ENCODE peak calls at places on chromosomes 2 and 18, in nine cellular contexts. D, W, J, B, M, U, A, X and Y are unnamed samples. For H3K4me1, the result is how much of the 10 kb centered on the place peaks cover.

GRCh38 chr2:139825726-139826125 is 1045.5 kb upstream of the NXPH2 start:
- DNase-seq in W (no peak), B (no peak), D (no peak), X (no peak), A (no peak), M (peak), J (no peak), U (no peak), Y (no peak)

GRCh38 chr2:215447673-215448081 is 11.8 kb upstream of the FN1 start:
- DNase-seq in D (no peak), W (no peak), U (no peak), X (no peak), M (peak), A (no peak), J (no peak), B (no peak), Y (no peak)

GRCh38 chr18:69736731-69737130 is 210.9 kb downstream of the CD226 start:
- DNase-seq in D (no peak), B (no peak), W (no peak), U (no peak), M (no peak), J (no peak), X (no peak), A (no peak), Y (no peak)

GRCh38 chr2:46381263-46381849 is 84.1 kb downstream of the EPAS1 start:
- DNase-seq in X (no peak), J (no peak), A (peak), W (no peak), M (no peak), B (no peak), D (no peak), U (no peak), Y (no peak)

GRCh38 chr2:119641562-119642258 is 37.3 kb upstream of the TMEM177 start:
- DNase-seq in W (peak), M (peak), J (peak), D (peak), B (peak), X (peak), U (peak), A (peak), Y (peak)

GRCh38 chr2:105294844-105295481 is 34.6 kb downstream of the TGFBRAP1 start:
- DNase-seq in M (peak), X (peak), J (no peak), U (peak), D (peak), B (no peak), W (peak), A (no peak), Y (no peak)

GRCh38 chr2:63500398-63500797 is 87.9 kb downstream of the WDPCP start:
- DNase-seq in M (peak), W (no peak), J (no peak), A (no peak), B (no peak), U (no peak), D (no peak), X (no peak), Y (no peak)

GRCh38 chr18:49974079-49974478 is 160.7 kb upstream of the ACAA2 start:
- DNase-seq in J (no peak), W (no peak), X (no peak), U (no peak), B (no peak), M (no peak), A (no peak), D (no peak), Y (no peak)

GRCh38 chr2:182248362-182248761 is 178.5 kb downstream of the PDE1A start:
- DNase-seq in J (no peak), W (no peak), D (no peak), M (no peak), A (no peak), X (no peak), B (no peak), U (no peak), Y (no peak)

GRCh38 chr2:233847248-233847898 is 7.0 kb downstream of the HJURP start:
- DNase-seq in A (no peak), J (peak), W (no peak), M (no peak), D (peak), X (no peak), U (no peak), B (no peak), Y (peak)

GRCh38 chr2:226179010-226179409 is 620.6 kb downstream of the IRS1 start:
- DNase-seq in U (no peak), M (peak), W (no peak), B (no peak), A (no peak), X (no peak), J (no peak), D (no peak), Y (no peak)

GRCh38 chr2:112483047-112483473 is 1.1 kb downstream of the TTL start:
- DNase-seq in U (no peak), X (no peak), W (no peak), M (peak), B (no peak), D (peak), A (peak), J (no peak), Y (no peak)

GRCh38 chr18:9242987-9243386 is 91.6 kb upstream of the TWSG1 start:
- DNase-seq in X (no peak), M (no peak), D (no peak), W (no peak), J (no peak), A (no peak), U (no peak), B (no peak), Y (no peak)

GRCh38 chr2:3729786-3730185 is 26.4 kb downstream of the DCDC2C start:
- DNase-seq in D (no peak), J (no peak), U (no peak), W (no peak), A (no peak), B (no peak), M (no peak), X (no peak), Y (no peak)

GRCh38 chr18:38545071-38545470 is 979.5 kb upstream of the CELF4 start:
- DNase-seq in B (no peak), A (no peak), D (peak), U (no peak), W (peak), J (no peak), X (no peak), M (peak), Y (no peak)

GRCh38 chr2:149743842-149744468 is 156.4 kb upstream of the MMADHC start:
- DNase-seq in X (no peak), W (no peak), D (peak), M (peak), B (no peak), A (no peak), U (no peak), J (no peak), Y (no peak)

GRCh38 chr2:33372940-33373553 is 103.4 kb upstream of the RASGRP3 start:
- DNase-seq in W (peak), M (no peak), J (no peak), D (peak), U (peak), A (peak), B (no peak), X (no peak), Y (no peak)

GRCh38 chr2:112262876-112263275 is 8.0 kb upstream of the ZC3H8 start:
- DNase-seq in D (no peak), X (no peak), B (no peak), A (no peak), W (no peak), U (no peak), J (no peak), M (no peak), Y (no peak)

GRCh38 chr2:56749152-56749752 is 565.5 kb downstream of the CCDC85A start:
- DNase-seq in W (no peak), M (peak), D (peak), U (no peak), J (no peak), X (no peak), A (no peak), B (no peak), Y (no peak)

GRCh38 chr2:114089636-114090325 is 199.9 kb downstream of the ACTR3 start:
- DNase-seq in U (no peak), M (no peak), B (no peak), J (no peak), W (no peak), X (no peak), A (no peak), D (no peak), Y (no peak)

GRCh38 chr2:25232248-25232825 is 64.0 kb upstream of the POMC start:
- DNase-seq in A (no peak), M (no peak), W (no peak), U (no peak), D (no peak), X (no peak), J (no peak), B (no peak), Y (no peak)

GRCh38 chr2:75596784-75597183 is 36.0 kb upstream of the EVA1A start:
- DNase-seq in J (no peak), W (no peak), B (no peak), U (no peak), M (no peak), D (no peak), A (no peak), X (no peak), Y (no peak)

GRCh38 chr2:17628349-17629261 is 88.1 kb downstream of the VSNL1 start:
- DNase-seq in X (no peak), M (no peak), D (no peak), W (no peak), J (no peak), B (no peak), U (no peak), A (no peak), Y (no peak)

GRCh38 chr2:37829616-37830385 is 95.3 kb upstream of the RMDN2 start:
- DNase-seq in X (no peak), D (no peak), B (no peak), A (no peak), W (no peak), U (no peak), J (no peak), M (no peak), Y (no peak)

GRCh38 chr18:31512203-31512764 is 14.3 kb downstream of the DSG2 start:
- DNase-seq in W (no peak), A (no peak), U (no peak), D (peak), B (no peak), J (no peak), X (no peak), M (peak), Y (no peak)

GRCh38 chr18:46211816-46212215 is 107.6 kb downstream of the HAUS1 start:
- DNase-seq in D (no peak), J (no peak), M (no peak), U (peak), B (no peak), W (no peak), X (no peak), A (no peak), Y (no peak)

GRCh38 chr2:23606968-23607367 is 222.0 kb downstream of the KLHL29 start:
- DNase-seq in B (no peak), W (no peak), M (peak), J (peak), U (no peak), A (no peak), X (no peak), D (no peak), Y (no peak)

GRCh38 chr18:23270999-23271680 is 135.9 kb downstream of the CABLES1 start:
- DNase-seq in D (no peak), M (no peak), A (no peak), W (no peak), X (no peak), U (no peak), B (no peak), J (no peak), Y (no peak)

GRCh38 chr2:237452846-237453245 is 34.2 kb upstream of the MLPH start:
- DNase-seq in M (no peak), D (no peak), J (no peak), X (no peak), W (no peak), B (no peak), A (no peak), U (no peak), Y (no peak)

GRCh38 chr2:99495461-99495860 is 5.6 kb upstream of the REV1 start:
- DNase-seq in D (no peak), X (no peak), W (no peak), B (no peak), J (no peak), U (no peak), A (no peak), M (no peak), Y (no peak)

GRCh38 chr2:85763132-85763531 is 9.3 kb downstream of the ATOH8 start:
- DNase-seq in J (no peak), M (no peak), D (no peak), X (no peak), W (no peak), A (no peak), U (no peak), B (no peak), Y (no peak)

GRCh38 chr2:171512683-171513082 is 9.6 kb upstream of the CYBRD1 start:
- DNase-seq in D (no peak), X (no peak), M (no peak), B (no peak), W (no peak), J (no peak), U (no peak), A (no peak), Y (no peak)

GRCh38 chr2:129254718-129255117 is 724.7 kb upstream of the RAB6C start:
- DNase-seq in U (no peak), W (no peak), A (no peak), M (no peak), X (no peak), D (no peak), J (no peak), B (no peak), Y (no peak)

GRCh38 chr2:32977228-32977758 is 30.5 kb downstream of the LTBP1 start:
- DNase-seq in J (peak), X (peak), U (no peak), B (no peak), W (no peak), M (peak), D (peak), A (no peak), Y (no peak)

GRCh38 chr2:216837740-216838139 is 22.1 kb downstream of the TNP1 start:
- DNase-seq in M (no peak), U (no peak), J (no peak), X (no peak), D (no peak), A (no peak), W (no peak), B (no peak), Y (no peak)

GRCh38 chr2:199303814-199304213 is 153.9 kb downstream of the SATB2 start:
- DNase-seq in B (no peak), U (no peak), A (no peak), W (no peak), D (no peak), J (no peak), X (no peak), M (peak), Y (no peak)

GRCh38 chr2:139835101-139835500 is 1054.9 kb upstream of the NXPH2 start:
- DNase-seq in D (no peak), U (no peak), B (no peak), W (peak), A (no peak), J (no peak), M (no peak), X (no peak), Y (no peak)

GRCh38 chr2:100629309-100629708 is 66.5 kb downstream of the PDCL3 start:
- DNase-seq in J (no peak), B (no peak), U (no peak), M (no peak), D (no peak), A (no peak), X (no peak), W (no peak), Y (no peak)

GRCh38 chr2:202821538-202822160 is 49.9 kb downstream of the ICA1L start:
- DNase-seq in B (no peak), D (no peak), X (no peak), A (no peak), W (no peak), J (no peak), U (no peak), M (no peak), Y (no peak)

GRCh38 chr2:202822411-202822810 is 49.2 kb downstream of the ICA1L start:
- DNase-seq in A (no peak), J (no peak), B (no peak), U (no peak), X (no peak), W (no peak), D (no peak), M (no peak), Y (no peak)

DNA sequence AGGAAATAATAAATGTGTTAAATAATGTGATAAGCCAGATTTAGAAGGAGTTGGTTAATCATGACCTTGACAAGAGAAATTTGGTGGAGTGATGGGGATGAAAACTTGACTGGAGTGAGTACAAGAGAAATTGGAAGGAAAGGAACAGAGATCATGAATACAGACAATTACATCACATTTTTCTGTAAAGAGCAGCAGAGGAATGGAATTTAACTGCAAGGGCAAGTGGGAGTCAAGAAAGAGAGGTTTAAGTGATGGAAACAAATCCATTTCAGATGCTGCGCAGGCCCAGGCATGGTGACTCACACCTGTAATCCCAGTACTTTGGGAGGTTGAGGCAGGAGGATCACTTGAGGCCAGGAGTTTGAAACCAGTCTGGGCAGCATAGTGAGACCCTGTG is 46.7 kb downstream of the ICA1L start:
- DNase-seq in U (no peak), X (no peak), B (no peak), W (no peak), J (no peak), M (no peak), A (no peak), D (no peak), Y (no peak)
- H3K4me1 ChIP-seq in U (under half), X (under half), B (under half), W (under half), J (under half), M (under half), A (under half), D (under half), Y (under half)

DNA sequence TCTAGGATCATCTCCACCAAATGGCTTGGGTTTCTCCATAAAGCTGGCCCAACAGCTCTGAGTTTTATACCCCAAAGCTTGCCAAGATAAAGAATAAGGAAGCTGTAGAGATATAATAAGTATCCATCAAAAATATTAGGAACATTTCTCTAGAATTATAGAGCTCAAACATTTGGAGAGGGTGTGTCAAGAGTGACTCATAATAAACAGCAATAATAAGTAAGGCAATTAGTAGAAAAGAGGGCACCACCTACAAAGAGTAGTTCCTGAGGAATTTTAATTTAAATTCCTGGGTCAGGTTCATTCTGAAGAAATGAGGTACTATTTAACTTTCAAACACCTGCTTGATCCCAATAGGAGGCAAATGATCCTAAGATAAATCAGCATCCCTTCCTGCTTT is 41.4 kb upstream of the NCKAP5 start:
- DNase-seq in W (no peak), D (no peak), A (no peak), X (no peak), J (no peak), B (no peak), M (no peak), U (no peak), Y (no peak)
- H3K4me1 ChIP-seq in W (under half), D (under half), A (under half), X (under half), J (under half), B (under half), M (under half), U (under half), Y (under half)

DNA sequence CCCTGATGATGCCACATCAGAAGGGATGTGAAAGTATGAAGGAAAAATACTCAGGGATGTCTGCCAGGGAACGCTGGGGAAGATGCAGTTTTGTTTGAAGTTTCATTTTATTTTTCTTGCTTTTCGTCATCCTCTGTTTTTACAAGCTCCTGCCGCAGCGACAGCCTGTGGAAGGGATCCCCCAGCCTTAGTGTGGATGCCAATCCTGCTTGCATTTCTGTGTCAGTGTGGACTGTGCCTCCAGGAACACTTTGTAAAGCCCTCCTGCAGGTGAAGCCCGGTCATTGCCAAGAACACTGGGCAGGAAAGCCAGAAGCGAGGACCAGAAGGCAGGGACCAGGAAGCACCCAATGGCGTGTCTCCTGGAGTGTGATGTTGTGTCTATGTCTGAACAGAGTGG is 234.3 kb downstream of the SEPTIN10 start:
- DNase-seq in A (no peak), W (no peak), B (peak), M (no peak), U (no peak), D (no peak), X (no peak), J (peak), Y (no peak)
- H3K4me1 ChIP-seq in A (under half), W (under half), B (under half), M (under half), U (under half), D (under half), X (under half), J (under half), Y (under half)

GRCh38 chr18:62531931-62532330 is 9.1 kb downstream of the ZCCHC2 start:
- DNase-seq in X (no peak), J (no peak), B (no peak), A (no peak), D (no peak), M (no peak), U (no peak), W (no peak), Y (no peak)
- H3K4me1 ChIP-seq in X (half or more), J (under half), B (under half), A (under half), D (under half), M (under half), U (under half), W (under half), Y (under half)

GRCh38 chr18:35141077-35141476 is 99.8 kb upstream of the ZNF397 start:
- DNase-seq in D (no peak), W (no peak), M (no peak), U (no peak), A (no peak), X (no peak), B (no peak), J (no peak), Y (no peak)
- H3K4me1 ChIP-seq in D (under half), W (under half), M (under half), U (under half), A (under half), X (under half), B (under half), J (under half), Y (under half)

GRCh38 chr18:75209129-75209951 is at the start of gene PTGR3:
- DNase-seq in B (peak), J (peak), D (peak), U (peak), M (peak), A (peak), W (no peak), X (peak), Y (peak)
- H3K4me1 ChIP-seq in B (under half), J (half or more), D (under half), U (under half), M (under half), A (under half), W (under half), X (half or more), Y (under half)